ENCODE peak calls at places on chromosomes 3 and 15, in eight cellular contexts. R, B, W, K, C, N, Z and S are unnamed samples.

GRCh38 chr15:95557226-95558046 is 773.1 kb upstream of the NR2F2 start:
- DNase-seq in R (no peak), B (peak; percentile 54), W (no peak), K (no peak), C (no peak), N (peak; percentile 76), Z (no peak), S (no peak)

GRCh38 chr3:127446756-127447155 is 143.8 kb downstream of the TPRA1 start:
- DNase-seq in R (no peak), B (no peak), W (peak; percentile 1), K (peak; percentile 19), C (peak; percentile 7), N (no peak), Z (no peak), S (no peak)

GRCh38 chr3:141659821-141660597 is 78.1 kb upstream of the RNF7 start:
- DNase-seq in R (no peak), B (peak; percentile 46), W (peak; percentile 66), K (peak; percentile 84), C (peak; percentile 75), N (peak; percentile 79), Z (peak; percentile 47), S (no peak)

GRCh38 chr15:101694261-101694660 is 30.0 kb downstream of the TARS3 start:
- DNase-seq in R (no peak), B (no peak), W (no peak), K (no peak), C (no peak), N (no peak), Z (no peak), S (no peak)

GRCh38 chr3:11306815-11307589 is 34.8 kb downstream of the ATG7 start:
- DNase-seq in R (peak; percentile 48), B (no peak), W (no peak), K (no peak), C (peak; percentile 68), N (no peak), Z (no peak), S (no peak)

GRCh38 chr3:183369626-183370025 is 58.8 kb downstream of the MCF2L2 start:
- DNase-seq in R (no peak), B (no peak), W (no peak), K (no peak), C (no peak), N (no peak), Z (no peak), S (no peak)

GRCh38 chr15:92801412-92801773 is 98.7 kb upstream of the CHD2 start:
- DNase-seq in R (no peak), B (no peak), W (no peak), K (peak; percentile 64), C (no peak), N (no peak), Z (no peak), S (no peak)

GRCh38 chr3:108044699-108045098 is 46.1 kb downstream of the CD47 start:
- DNase-seq in R (no peak), B (no peak), W (no peak), K (no peak), C (no peak), N (no peak), Z (no peak), S (no peak)

GRCh38 chr15:26442680-26443079 is 330.2 kb downstream of the GABRB3 start:
- DNase-seq in R (no peak), B (no peak), W (no peak), K (no peak), C (no peak), N (no peak), Z (no peak), S (no peak)
- H3K9me3 ChIP-seq in R (no peaks in the 10 kb centered on the region), B (no peaks in the 10 kb centered on the region), W (no peaks in the 10 kb centered on the region), K (no peaks in the 10 kb centered on the region), C (no peaks in the 10 kb centered on the region), N (no peaks in the 10 kb centered on the region), Z (peaks cover 5% of the 10 kb centered on the region), S (peaks cover 7% of the 10 kb centered on the region)

GRCh38 chr3:122926322-122926721 is 101.2 kb downstream of the SEMA5B start:
- DNase-seq in R (no peak), B (no peak), W (no peak), K (peak; percentile 63), C (no peak), N (no peak), Z (no peak), S (no peak)
- H3K27me3 ChIP-seq in R (peaks cover 4% of the 10 kb centered on the region), B (peaks cover 5% of the 10 kb centered on the region), W (peaks cover 23% of the 10 kb centered on the region), K (peaks cover 19% of the 10 kb centered on the region), C (no peaks in the 10 kb centered on the region), N (peaks cover 33% of the 10 kb centered on the region), Z (peaks cover 10% of the 10 kb centered on the region), S (no peaks in the 10 kb centered on the region)

DNA sequence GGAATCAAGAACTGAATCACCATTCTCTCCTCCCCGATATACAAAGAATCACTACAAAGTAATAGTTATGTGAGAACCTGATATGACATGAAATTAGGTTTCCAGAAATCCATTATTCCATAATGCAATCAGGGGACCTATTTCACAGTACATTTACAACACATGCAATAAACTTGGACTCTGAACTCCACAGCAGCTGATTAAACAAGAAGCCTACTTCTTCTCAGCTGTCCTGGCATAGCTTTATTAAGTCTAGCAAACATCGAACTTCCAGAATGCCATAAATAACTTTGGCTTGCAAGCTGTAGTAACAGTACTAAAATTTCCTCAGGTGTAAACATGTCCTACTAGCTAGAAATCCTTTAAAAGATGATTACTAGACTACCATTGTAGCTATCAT is 17.8 kb downstream of the PDCD10 start:
- DNase-seq in R (no peak), B (no peak), W (no peak), K (no peak), C (no peak), N (peak; percentile 56), Z (no peak), S (no peak)
- H3K9me3 ChIP-seq in R (no peaks in the 10 kb centered on the region), B (no peaks in the 10 kb centered on the region), W (no peaks in the 10 kb centered on the region), K (no peaks in the 10 kb centered on the region), C (no peaks in the 10 kb centered on the region), N (no peaks in the 10 kb centered on the region), Z (no peaks in the 10 kb centered on the region), S (no peaks in the 10 kb centered on the region)

DNA sequence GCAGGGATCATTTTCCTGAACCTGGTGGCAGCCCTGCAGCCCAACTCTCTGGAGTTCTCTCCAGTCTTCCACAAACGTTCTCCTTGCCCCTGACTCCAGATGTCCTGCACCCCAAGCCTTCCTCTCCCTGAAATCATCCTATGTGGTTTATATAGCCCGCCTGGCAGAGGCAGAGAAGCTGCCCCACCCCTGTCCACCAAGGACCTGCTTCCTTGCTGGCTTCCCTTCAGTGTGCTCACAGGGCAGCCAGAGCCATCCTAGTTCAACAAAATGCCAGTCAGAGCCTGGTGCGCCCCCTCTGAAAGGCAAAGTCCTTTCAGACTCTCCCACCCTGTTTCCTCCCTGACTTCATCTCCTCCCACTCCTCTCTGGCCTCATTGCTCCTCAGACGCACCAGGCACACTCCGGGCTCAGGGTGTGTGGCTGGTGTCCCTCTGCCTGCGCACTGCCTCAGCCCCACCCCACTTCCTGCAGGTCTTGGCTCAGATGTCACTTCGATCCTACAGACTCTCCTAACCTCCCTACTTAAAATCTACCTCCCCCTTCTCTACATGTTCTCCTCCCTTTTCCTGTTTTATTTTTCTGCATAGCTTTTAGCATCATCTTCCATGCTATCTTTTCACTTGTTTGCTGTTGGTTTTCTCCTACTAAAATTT is 5.9 kb downstream of the KBTBD13 start:
- DNase-seq in R (no peak), B (peak; percentile 22), W (no peak), K (no peak), C (no peak), N (no peak), Z (no peak), S (no peak)
- H3K27me3 ChIP-seq in R (peaks cover 3% of the 10 kb centered on the region), B (no peaks in the 10 kb centered on the region), W (peaks cover 12% of the 10 kb centered on the region), K (peaks cover 8% of the 10 kb centered on the region), C (no peaks in the 10 kb centered on the region), N (no peaks in the 10 kb centered on the region), Z (peaks cover 7% of the 10 kb centered on the region), S (no peaks in the 10 kb centered on the region)

GRCh38 chr3:190860531-190860930 is 2.0 kb downstream of the GMNC start:
- DNase-seq in R (no peak), B (no peak), W (no peak), K (no peak), C (no peak), N (no peak), Z (no peak), S (no peak)

GRCh38 chr3:190853464-190853863 is 9.0 kb downstream of the GMNC start:
- DNase-seq in R (no peak), B (no peak), W (no peak), K (no peak), C (no peak), N (no peak), Z (no peak), S (no peak)

GRCh38 chr3:190849607-190850006 is 12.9 kb downstream of the GMNC start:
- DNase-seq in R (no peak), B (no peak), W (no peak), K (no peak), C (no peak), N (no peak), Z (no peak), S (no peak)

GRCh38 chr3:190854062-190854461 is 8.4 kb downstream of the GMNC start:
- DNase-seq in R (no peak), B (no peak), W (no peak), K (no peak), C (no peak), N (no peak), Z (no peak), S (no peak)

DNA sequence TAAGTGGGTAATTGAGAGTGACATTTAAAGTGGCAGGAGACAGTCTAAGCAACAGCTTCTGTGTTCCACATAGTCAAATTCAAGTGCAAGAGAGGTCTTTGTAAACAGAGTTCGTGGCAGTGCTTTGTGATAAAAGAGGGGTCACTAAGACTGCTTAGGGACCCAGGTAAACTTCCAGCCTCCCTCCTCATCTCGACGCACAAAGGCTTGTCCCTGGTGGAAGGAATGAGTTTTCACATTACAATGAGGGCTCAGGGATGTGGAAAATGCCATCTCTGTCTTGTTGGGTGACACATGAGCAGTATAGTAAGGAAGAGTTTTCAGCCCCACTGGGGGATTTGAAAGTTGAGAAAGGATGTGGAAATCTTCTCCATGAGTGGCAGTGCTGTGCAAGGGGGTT is 7.3 kb downstream of the GMNC start:
- DNase-seq in R (no peak), B (no peak), W (no peak), K (no peak), C (no peak), N (no peak), Z (no peak), S (peak; percentile 3)
- H3K9me3 ChIP-seq in R (no peaks in the 10 kb centered on the region), B (no peaks in the 10 kb centered on the region), W (peaks cover 5% of the 10 kb centered on the region), K (no peaks in the 10 kb centered on the region), C (no peaks in the 10 kb centered on the region), N (no peaks in the 10 kb centered on the region), Z (no peaks in the 10 kb centered on the region), S (no peaks in the 10 kb centered on the region)

DNA sequence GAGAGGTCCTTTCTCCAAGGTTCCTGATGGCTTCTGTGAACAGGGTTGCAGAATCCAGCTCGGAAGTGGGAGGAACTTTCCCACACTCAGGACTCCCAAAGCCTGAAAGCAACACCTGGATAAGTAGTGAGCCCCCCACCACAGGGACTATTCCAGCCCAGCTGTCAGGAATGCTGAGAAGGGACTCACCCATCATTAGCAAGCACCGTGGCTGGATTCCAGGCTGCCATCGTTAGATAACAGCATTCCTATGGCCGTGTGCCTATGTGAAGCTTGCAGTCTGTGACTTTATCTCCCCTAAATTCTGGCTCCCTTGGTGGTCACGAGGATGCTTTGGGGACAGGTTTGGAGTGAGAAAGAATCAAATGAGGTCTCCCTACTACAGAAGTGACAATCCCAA is 61.6 kb downstream of the CACNA2D2 start:
- DNase-seq in R (no peak), B (no peak), W (no peak), K (no peak), C (no peak), N (no peak), Z (no peak), S (no peak)
- H3K27me3 ChIP-seq in R (no peaks in the 10 kb centered on the region), B (no peaks in the 10 kb centered on the region), W (no peaks in the 10 kb centered on the region), K (no peaks in the 10 kb centered on the region), C (no peaks in the 10 kb centered on the region), N (no peaks in the 10 kb centered on the region), Z (no peaks in the 10 kb centered on the region), S (no peaks in the 10 kb centered on the region)

GRCh38 chr3:42182555-42182954 is 83.4 kb downstream of the CCK start:
- DNase-seq in R (no peak), B (no peak), W (no peak), K (no peak), C (no peak), N (no peak), Z (no peak), S (no peak)
- H3K9me3 ChIP-seq in R (no peaks in the 10 kb centered on the region), B (no peaks in the 10 kb centered on the region), W (no peaks in the 10 kb centered on the region), K (no peaks in the 10 kb centered on the region), C (no peaks in the 10 kb centered on the region), N (no peaks in the 10 kb centered on the region), Z (no peaks in the 10 kb centered on the region), S (no peaks in the 10 kb centered on the region)